ENCODE peak calls at places on chromosomes 2 and 18, in six cellular contexts. One of them, this sample, is unnamed.

GRCh38 chr2:43462866-43463641 is 132.8 kb downstream of the THADA start:
- DNase-seq in heart left ventricle: no peak
- DNase-seq in epithelial cell of esophagus: no peak
- DNase-seq in fibroblast of lung: no peak
- DNase-seq in GM23248: no peak
- DNase-seq in uterus: no peak
- DNase-seq in this sample: no peak

GRCh38 chr18:76722224-76723061 is 99.9 kb upstream of the ZNF236 start:
- DNase-seq in heart left ventricle: no peak
- DNase-seq in fibroblast of lung: no peak
- DNase-seq in epithelial cell of esophagus: no peak
- DNase-seq in uterus: no peak
- DNase-seq in GM23248: no peak
- DNase-seq in this sample: no peak

GRCh38 chr18:21242141-21243040 is at the start of gene GREB1L:
- DNase-seq in fibroblast of lung: peak
- DNase-seq in heart left ventricle: peak
- DNase-seq in uterus: peak
- DNase-seq in epithelial cell of esophagus: peak
- DNase-seq in GM23248: peak
- DNase-seq in this sample: no peak

GRCh38 chr18:22467760-22468553 is 50.2 kb upstream of the CTAGE1 start:
- DNase-seq in fibroblast of lung: peak
- DNase-seq in epithelial cell of esophagus: peak
- DNase-seq in GM23248: peak
- DNase-seq in heart left ventricle: no peak
- DNase-seq in uterus: peak
- DNase-seq in this sample: no peak

GRCh38 chr18:72738136-72738535 is 129.7 kb downstream of the NETO1 start:
- DNase-seq in epithelial cell of esophagus: no peak
- DNase-seq in fibroblast of lung: no peak
- DNase-seq in uterus: no peak
- DNase-seq in heart left ventricle: no peak
- DNase-seq in GM23248: no peak
- DNase-seq in this sample: no peak

GRCh38 chr2:127589876-127590275 is 54.4 kb downstream of the MYO7B start:
- DNase-seq in uterus: no peak
- DNase-seq in fibroblast of lung: no peak
- DNase-seq in epithelial cell of esophagus: no peak
- DNase-seq in heart left ventricle: no peak
- DNase-seq in GM23248: no peak
- DNase-seq in this sample: no peak

GRCh38 chr2:26527726-26528125 is 49.8 kb upstream of the OTOF start:
- DNase-seq in heart left ventricle: peak
- DNase-seq in uterus: peak
- DNase-seq in fibroblast of lung: no peak
- DNase-seq in epithelial cell of esophagus: no peak
- DNase-seq in GM23248: no peak
- DNase-seq in this sample: no peak

GRCh38 chr2:120764434-120764833 is 28.8 kb downstream of the GLI2 start:
- DNase-seq in GM23248: no peak
- DNase-seq in epithelial cell of esophagus: no peak
- DNase-seq in uterus: peak
- DNase-seq in fibroblast of lung: peak
- DNase-seq in heart left ventricle: no peak
- DNase-seq in this sample: no peak

GRCh38 chr2:174607989-174608865 is 10.6 kb upstream of the WIPF1 start:
- DNase-seq in uterus: no peak
- DNase-seq in heart left ventricle: no peak
- DNase-seq in GM23248: peak
- DNase-seq in fibroblast of lung: no peak
- DNase-seq in epithelial cell of esophagus: no peak
- DNase-seq in this sample: no peak

GRCh38 chr18:45688834-45689233 is 35.1 kb upstream of the SLC14A1 start:
- DNase-seq in uterus: no peak
- DNase-seq in heart left ventricle: no peak
- DNase-seq in fibroblast of lung: no peak
- DNase-seq in epithelial cell of esophagus: no peak
- DNase-seq in GM23248: no peak
- DNase-seq in this sample: no peak

GRCh38 chr2:12819721-12820120 is 103.0 kb downstream of the TRIB2 start:
- DNase-seq in uterus: no peak
- DNase-seq in GM23248: peak
- DNase-seq in heart left ventricle: no peak
- DNase-seq in epithelial cell of esophagus: no peak
- DNase-seq in fibroblast of lung: peak
- DNase-seq in this sample: peak

GRCh38 chr2:71535526-71535925 is 82.2 kb downstream of the DYSF start:
- DNase-seq in uterus: no peak
- DNase-seq in epithelial cell of esophagus: no peak
- DNase-seq in heart left ventricle: no peak
- DNase-seq in fibroblast of lung: no peak
- DNase-seq in GM23248: no peak
- DNase-seq in this sample: no peak

GRCh38 chr2:7427293-7428060 is 510.3 kb downstream of the RNF144A start:
- DNase-seq in fibroblast of lung: peak
- DNase-seq in epithelial cell of esophagus: peak
- DNase-seq in uterus: no peak
- DNase-seq in heart left ventricle: no peak
- DNase-seq in GM23248: peak
- DNase-seq in this sample: peak

GRCh38 chr2:140085674-140086073 is 1305.5 kb upstream of the NXPH2 start:
- DNase-seq in epithelial cell of esophagus: peak
- DNase-seq in fibroblast of lung: peak
- DNase-seq in heart left ventricle: no peak
- DNase-seq in uterus: no peak
- DNase-seq in GM23248: peak
- DNase-seq in this sample: no peak

GRCh38 chr2:85291425-85292023 is 36.3 kb downstream of the TGOLN2 start:
- DNase-seq in fibroblast of lung: no peak
- DNase-seq in epithelial cell of esophagus: no peak
- DNase-seq in GM23248: no peak
- DNase-seq in uterus: no peak
- DNase-seq in heart left ventricle: no peak
- DNase-seq in this sample: no peak

GRCh38 chr2:96665083-96665569 is 22.6 kb downstream of the FER1L5 start:
- DNase-seq in GM23248: peak
- DNase-seq in heart left ventricle: peak
- DNase-seq in fibroblast of lung: peak
- DNase-seq in epithelial cell of esophagus: peak
- DNase-seq in uterus: peak
- DNase-seq in this sample: peak

GRCh38 chr2:188475945-188476344 is 184.3 kb downstream of the GULP1 start:
- DNase-seq in heart left ventricle: no peak
- DNase-seq in uterus: no peak
- DNase-seq in epithelial cell of esophagus: peak
- DNase-seq in fibroblast of lung: no peak
- DNase-seq in GM23248: no peak
- DNase-seq in this sample: no peak

GRCh38 chr2:68366083-68366560 is 1.0 kb downstream of the PLEK start:
- DNase-seq in fibroblast of lung: no peak
- DNase-seq in heart left ventricle: no peak
- DNase-seq in epithelial cell of esophagus: no peak
- DNase-seq in GM23248: no peak
- DNase-seq in uterus: no peak
- DNase-seq in this sample: no peak

GRCh38 chr2:67544286-67544685 is 147.2 kb downstream of the ETAA1 start:
- DNase-seq in uterus: no peak
- DNase-seq in fibroblast of lung: no peak
- DNase-seq in GM23248: no peak
- DNase-seq in epithelial cell of esophagus: no peak
- DNase-seq in heart left ventricle: no peak
- DNase-seq in this sample: no peak

GRCh38 chr2:215601990-215602721 is 166.3 kb upstream of the FN1 start:
- DNase-seq in epithelial cell of esophagus: no peak
- DNase-seq in heart left ventricle: no peak
- DNase-seq in fibroblast of lung: peak
- DNase-seq in GM23248: peak
- DNase-seq in uterus: no peak
- DNase-seq in this sample: no peak

GRCh38 chr18:72181241-72181764 is 362.8 kb downstream of the CBLN2 start:
- DNase-seq in fibroblast of lung: no peak
- DNase-seq in epithelial cell of esophagus: peak
- DNase-seq in heart left ventricle: no peak
- DNase-seq in uterus: no peak
- DNase-seq in GM23248: no peak
- DNase-seq in this sample: no peak

GRCh38 chr2:189178726-189179606 is 595 bp downstream of the COL5A2 start:
- DNase-seq in epithelial cell of esophagus: peak
- DNase-seq in uterus: no peak
- DNase-seq in heart left ventricle: no peak
- DNase-seq in GM23248: peak
- DNase-seq in fibroblast of lung: peak
- DNase-seq in this sample: no peak

GRCh38 chr2:46776687-46777327 is 138.8 kb downstream of the MCFD2 start:
- DNase-seq in epithelial cell of esophagus: peak
- DNase-seq in fibroblast of lung: peak
- DNase-seq in heart left ventricle: no peak
- DNase-seq in uterus: peak
- DNase-seq in GM23248: peak
- DNase-seq in this sample: no peak

GRCh38 chr2:58289029-58289428 is 47.9 kb upstream of the FANCL start:
- DNase-seq in epithelial cell of esophagus: peak
- DNase-seq in GM23248: peak
- DNase-seq in fibroblast of lung: no peak
- DNase-seq in uterus: no peak
- DNase-seq in heart left ventricle: no peak
- DNase-seq in this sample: no peak

GRCh38 chr2:54478899-54479298 is 22.8 kb downstream of the SPTBN1 start:
- DNase-seq in GM23248: no peak
- DNase-seq in fibroblast of lung: no peak
- DNase-seq in epithelial cell of esophagus: no peak
- DNase-seq in heart left ventricle: no peak
- DNase-seq in uterus: no peak
- DNase-seq in this sample: no peak

GRCh38 chr2:238247841-238248440 is 8.1 kb upstream of the HES6 start:
- DNase-seq in fibroblast of lung: no peak
- DNase-seq in GM23248: no peak
- DNase-seq in uterus: no peak
- DNase-seq in heart left ventricle: peak
- DNase-seq in epithelial cell of esophagus: no peak
- DNase-seq in this sample: no peak
- H3K4me3 ChIP-seq in fibroblast of lung: no peak
- H3K4me3 ChIP-seq in GM23248: no peak
- H3K4me3 ChIP-seq in uterus: no peak
- H3K4me3 ChIP-seq in heart left ventricle: no peak
- H3K4me3 ChIP-seq in epithelial cell of esophagus: no peak
- H3K4me3 ChIP-seq in this sample: no peak

GRCh38 chr18:61995547-61996062 is 102.8 kb upstream of the RNF152 start:
- DNase-seq in GM23248: no peak
- DNase-seq in uterus: no peak
- DNase-seq in epithelial cell of esophagus: peak
- DNase-seq in fibroblast of lung: no peak
- DNase-seq in heart left ventricle: no peak
- DNase-seq in this sample: no peak
- H3K4me3 ChIP-seq in GM23248: no peak
- H3K4me3 ChIP-seq in uterus: no peak
- H3K4me3 ChIP-seq in epithelial cell of esophagus: no peak
- H3K4me3 ChIP-seq in fibroblast of lung: no peak
- H3K4me3 ChIP-seq in heart left ventricle: no peak
- H3K4me3 ChIP-seq in this sample: no peak

DNA sequence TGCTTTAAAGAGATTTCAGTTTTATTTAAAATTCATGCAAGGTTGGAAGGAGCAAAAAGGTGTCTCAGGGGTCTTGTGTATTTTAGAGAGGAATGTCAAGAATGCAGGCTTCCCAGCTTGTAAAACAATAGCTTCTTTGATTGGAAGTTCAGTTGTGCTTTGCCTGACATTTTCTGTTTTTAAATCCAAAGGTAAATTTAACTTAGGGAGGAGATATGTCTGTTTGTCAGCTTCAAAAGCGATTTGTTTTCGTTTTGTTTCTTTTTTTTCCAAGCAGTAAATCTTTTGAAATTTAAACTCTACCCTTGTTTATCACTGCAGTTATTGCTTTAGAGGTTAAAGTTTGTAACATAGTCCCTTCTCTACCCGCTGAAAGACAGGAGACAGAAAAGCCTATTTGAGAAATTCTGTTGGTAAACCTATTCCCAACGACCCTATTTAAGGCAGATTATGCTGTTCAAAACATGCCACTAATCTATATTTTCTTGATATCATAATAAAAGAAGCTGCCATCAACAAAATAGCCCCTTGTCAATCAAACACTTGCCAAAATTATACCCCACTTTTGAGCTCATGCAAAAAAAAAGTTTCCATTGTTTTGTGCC is 639.6 kb downstream of the IRS1 start:
- DNase-seq in fibroblast of lung: no peak
- DNase-seq in epithelial cell of esophagus: no peak
- DNase-seq in heart left ventricle: no peak
- DNase-seq in uterus: no peak
- DNase-seq in GM23248: no peak
- DNase-seq in this sample: peak
- H3K4me3 ChIP-seq in fibroblast of lung: no peak
- H3K4me3 ChIP-seq in epithelial cell of esophagus: no peak
- H3K4me3 ChIP-seq in heart left ventricle: no peak
- H3K4me3 ChIP-seq in uterus: no peak
- H3K4me3 ChIP-seq in GM23248: no peak
- H3K4me3 ChIP-seq in this sample: peak

GRCh38 chr2:218882463-218882821 is 1.8 kb downstream of the WNT10A start:
- DNase-seq in epithelial cell of esophagus: no peak
- DNase-seq in uterus: no peak
- DNase-seq in fibroblast of lung: no peak
- DNase-seq in heart left ventricle: no peak
- DNase-seq in GM23248: no peak
- DNase-seq in this sample: no peak

GRCh38 chr2:218881744-218882462 is 1.3 kb downstream of the WNT10A start:
- DNase-seq in fibroblast of lung: no peak
- DNase-seq in heart left ventricle: no peak
- DNase-seq in epithelial cell of esophagus: no peak
- DNase-seq in uterus: no peak
- DNase-seq in GM23248: no peak
- DNase-seq in this sample: no peak

GRCh38 chr2:218883491-218884490 is 3.1 kb downstream of the WNT10A start:
- DNase-seq in epithelial cell of esophagus: peak
- DNase-seq in fibroblast of lung: no peak
- DNase-seq in heart left ventricle: no peak
- DNase-seq in GM23248: peak
- DNase-seq in uterus: no peak
- DNase-seq in this sample: no peak

GRCh38 chr2:218884519-218884918 is 3.9 kb downstream of the WNT10A start:
- DNase-seq in uterus: no peak
- DNase-seq in heart left ventricle: no peak
- DNase-seq in GM23248: no peak
- DNase-seq in fibroblast of lung: no peak
- DNase-seq in epithelial cell of esophagus: no peak
- DNase-seq in this sample: no peak

DNA sequence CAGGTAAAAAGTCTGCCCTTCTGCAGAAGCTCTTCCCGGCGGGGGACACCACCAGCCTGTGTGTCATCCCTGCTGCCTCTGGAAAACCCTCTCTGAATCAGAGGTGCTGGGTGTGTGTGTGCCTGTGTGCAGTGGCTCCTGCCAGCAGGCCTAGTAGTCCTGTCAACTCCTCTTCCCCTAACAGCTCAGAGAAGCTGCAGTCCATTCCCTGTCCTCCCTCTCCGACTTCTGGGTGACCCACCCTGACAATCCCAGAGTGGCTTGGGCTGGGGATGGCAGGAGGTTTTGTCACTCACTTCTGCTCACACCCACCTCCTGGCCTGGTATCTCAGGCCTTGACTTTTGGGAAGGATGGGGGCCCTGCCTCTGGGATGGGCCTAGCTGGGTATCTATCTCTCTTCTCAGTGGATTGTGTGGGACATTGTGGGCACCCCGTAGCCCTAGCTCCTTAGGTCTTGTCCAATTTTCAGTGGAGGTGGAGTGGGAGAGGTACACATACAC is 2.3 kb downstream of the WNT10A start:
- DNase-seq in epithelial cell of esophagus: peak
- DNase-seq in GM23248: peak
- DNase-seq in heart left ventricle: no peak
- DNase-seq in uterus: no peak
- DNase-seq in fibroblast of lung: no peak
- DNase-seq in this sample: no peak
- H3K4me3 ChIP-seq in epithelial cell of esophagus: no peak
- H3K4me3 ChIP-seq in GM23248: no peak
- H3K4me3 ChIP-seq in heart left ventricle: no peak
- H3K4me3 ChIP-seq in uterus: no peak
- H3K4me3 ChIP-seq in fibroblast of lung: no peak
- H3K4me3 ChIP-seq in this sample: no peak

This sample was measured in retinal pigment epithelial cell.